ENCODE peak calls at places on chromosomes 13 and 19, in five cellular contexts. P is NCI-H1105 treated with DMSO at 0.1 percent for 48 hours; X is NCI-H774; W is putamen; F is activated T-helper 2 cell treated with anti-CD3 and anti-CD28 coated beads, Interferon-gamma antibody, Interleukin-2, Interleukin-4, amounts not matched to agents 10 μg/mL and 5 μg/mL and 100 μg/mL, durations not matched to agents 14 hours and 24 hours and 36 hours. C is an unnamed sample.

GRCh38 chr19:58368561-58369360 is 6.2 kb upstream of the ZNF497 start:
- DNase-seq in P (no peak), X (no peak), W (no peak), F (no peak), C (no peak)

GRCh38 chr19:8065489-8066261 is 13.1 kb downstream of the CCL25 start:
- DNase-seq in P (no peak), X (no peak), W (no peak), F (no peak), C (no peak)

GRCh38 chr19:15231256-15231655 is 992 bp downstream of the EPHX3 start:
- DNase-seq in P (no peak), X (no peak), W (no peak), F (no peak), C (no peak)

GRCh38 chr13:32413284-32413683 is 14.6 kb downstream of the N4BP2L1 start:
- DNase-seq in P (no peak), X (no peak), W (no peak), F (no peak), C (no peak)

GRCh38 chr13:35912841-35913240 is 218.3 kb downstream of the DCLK1 start:
- DNase-seq in P (no peak), X (no peak), W (no peak), F (no peak), C (no peak)

GRCh38 chr13:18943721-18944391 is 237.8 kb downstream of the TUBA3C start:
- DNase-seq in P (no peak), X (no peak), W (no peak), F (no peak), C (no peak)

GRCh38 chr13:113768018-113768905 is 9.2 kb downstream of the TMEM255B start:
- DNase-seq in P (no peak), X (no peak), W (no peak), F (no peak), C (no peak)

GRCh38 chr19:6787393-6787792 is 14.9 kb downstream of the VAV1 start:
- DNase-seq in P (no peak), X (no peak), W (no peak), F (no peak), C (no peak)

GRCh38 chr13:33728271-33729037 is 89.5 kb upstream of the RFC3 start:
- DNase-seq in P (no peak), X (no peak), W (no peak), F (no peak), C (no peak)

GRCh38 chr19:3409346-3410064 is 43.1 kb downstream of the NFIC start:
- DNase-seq in P (peak), X (no peak), W (no peak), F (no peak), C (no peak)

GRCh38 chr13:41652735-41653361 is 195.5 kb downstream of the RGCC start:
- DNase-seq in P (peak), X (no peak), W (peak), F (no peak), C (no peak)

GRCh38 chr13:77859450-77859849 is 59.2 kb downstream of the EDNRB start:
- DNase-seq in P (no peak), X (no peak), W (no peak), F (no peak), C (no peak)

GRCh38 chr19:39499082-39499642 is 415 bp downstream of the DLL3 start:
- DNase-seq in P (peak), X (no peak), W (no peak), F (no peak), C (peak)

GRCh38 chr19:1503089-1503924 is 9.5 kb downstream of the ADAMTSL5 start:
- DNase-seq in P (no peak), X (peak), W (no peak), F (peak), C (peak)

GRCh38 chr13:111572956-111573355 is 252.5 kb downstream of the TEX29 start:
- DNase-seq in P (peak), X (peak), W (no peak), F (no peak), C (peak)

GRCh38 chr13:95258619-95259194 is 42.5 kb downstream of the ABCC4 start:
- DNase-seq in P (no peak), X (no peak), W (no peak), F (no peak), C (no peak)

GRCh38 chr19:5038631-5039271 is 69.8 kb downstream of the KDM4B start:
- DNase-seq in P (peak), X (no peak), W (no peak), F (no peak), C (no peak)

GRCh38 chr19:5287066-5287465 is 53.5 kb downstream of the PTPRS start:
- DNase-seq in P (no peak), X (no peak), W (no peak), F (no peak), C (no peak)

GRCh38 chr19:3019211-3019854 is 9.7 kb downstream of the TLE2 start:
- DNase-seq in P (no peak), X (no peak), W (no peak), F (no peak), C (no peak)

GRCh38 chr13:43180837-43181236 is 157.5 kb downstream of the DNAJC15 start:
- DNase-seq in P (no peak), X (no peak), W (no peak), F (no peak), C (no peak)

GRCh38 chr13:60623131-60623530 is 226.1 kb downstream of the TDRD3 start:
- DNase-seq in P (no peak), X (no peak), W (no peak), F (no peak), C (no peak)

GRCh38 chr19:46609511-46610412 is 8.6 kb downstream of the CALM3 start:
- DNase-seq in P (no peak), X (no peak), W (no peak), F (no peak), C (no peak)

GRCh38 chr19:11378319-11379189 is 4.1 kb downstream of the SWSAP1 start:
- DNase-seq in P (peak), X (no peak), W (no peak), F (no peak), C (peak)

GRCh38 chr13:59890064-59890463 is 273.7 kb downstream of the DIAPH3 start:
- DNase-seq in P (no peak), X (no peak), W (no peak), F (no peak), C (no peak)

GRCh38 chr13:73967397-73968165 is 166.6 kb downstream of the KLF12 start:
- DNase-seq in P (no peak), X (no peak), W (no peak), F (no peak), C (no peak)

GRCh38 chr13:112781881-112782361 is 92.1 kb downstream of the ATP11A start:
- DNase-seq in P (peak), X (no peak), W (peak), F (no peak), C (no peak)

GRCh38 chr19:41995959-41996797 is 2.1 kb upstream of the ATP1A3 start:
- DNase-seq in P (peak), X (no peak), W (peak), F (no peak), C (peak)

GRCh38 chr13:46852168-46852567 is 44.7 kb downstream of the HTR2A start:
- DNase-seq in P (no peak), X (no peak), W (no peak), F (no peak), C (no peak)

GRCh38 chr13:63942372-63942771 is 2526.7 kb upstream of the PCDH20 start:
- DNase-seq in P (no peak), X (no peak), W (no peak), F (no peak), C (no peak)

GRCh38 chr13:89695343-89696257 is 1651.9 kb upstream of the MIR17HG start:
- DNase-seq in P (no peak), X (no peak), W (no peak), F (no peak), C (no peak)

GRCh38 chr19:18995804-18996241 is 37.5 kb downstream of the SUGP2 start:
- DNase-seq in P (peak), X (peak), W (peak), F (no peak), C (peak)

GRCh38 chr19:38718747-38719543 is 25.3 kb downstream of the CAPN12 start:
- DNase-seq in P (no peak), X (no peak), W (peak), F (no peak), C (no peak)

GRCh38 chr13:108779308-108779707 is 149.9 kb downstream of the MYO16 start:
- DNase-seq in P (no peak), X (no peak), W (no peak), F (no peak), C (no peak)